ENCODE peak calls at places on chromosomes 13 and 19, in nine cellular contexts. One of them, this sample, is unnamed.

GRCh38 chr19:4737955-4738580 is 14.4 kb upstream of the DPP9 start:
- DNase-seq in activated naive CD8-positive, alpha-beta T cell treated with anti-CD3 and anti-CD28 coated beads for 36 hours: no peak
- DNase-seq in effector memory CD8-positive, alpha-beta T cell: no peak
- DNase-seq in CD8-positive, alpha-beta T cell: no peak
- DNase-seq in astrocyte of the hippocampus: no peak
- DNase-seq in stimulated activated CD4-positive, alpha-beta T cell treated with anti-CD3 and anti-CD28 coated beads, Interleukin-1b, Interleukin-23, amount 100 ng/mL, for 48 hours: no peak
- DNase-seq in stimulated activated naive B cell treated with anti-CD40 and anti-IgM and Interleukin-4, amounts not matched to agents 10 μg/mL and 1 μg/mL and 100 μg/mL, for 72 hours: no peak
- DNase-seq in T-helper 1 cell: no peak
- DNase-seq in tibial artery: no peak
- DNase-seq in this sample: no peak

GRCh38 chr13:113598481-113598880 is 13.9 kb downstream of the TFDP1 start:
- DNase-seq in stimulated activated CD4-positive, alpha-beta T cell treated with anti-CD3 and anti-CD28 coated beads, Interleukin-1b, Interleukin-23, amount 100 ng/mL, for 48 hours: no peak
- DNase-seq in effector memory CD8-positive, alpha-beta T cell: no peak
- DNase-seq in astrocyte of the hippocampus: no peak
- DNase-seq in activated naive CD8-positive, alpha-beta T cell treated with anti-CD3 and anti-CD28 coated beads for 36 hours: no peak
- DNase-seq in stimulated activated naive B cell treated with anti-CD40 and anti-IgM and Interleukin-4, amounts not matched to agents 10 μg/mL and 1 μg/mL and 100 μg/mL, for 72 hours: no peak
- DNase-seq in T-helper 1 cell: no peak
- DNase-seq in tibial artery: peak; percentile 14
- DNase-seq in CD8-positive, alpha-beta T cell: no peak
- DNase-seq in this sample: peak; percentile 18

GRCh38 chr19:39282021-39282420 is 13.8 kb downstream of the IFNL2 start:
- DNase-seq in CD8-positive, alpha-beta T cell: no peak
- DNase-seq in stimulated activated naive B cell treated with anti-CD40 and anti-IgM and Interleukin-4, amounts not matched to agents 10 μg/mL and 1 μg/mL and 100 μg/mL, for 72 hours: no peak
- DNase-seq in activated naive CD8-positive, alpha-beta T cell treated with anti-CD3 and anti-CD28 coated beads for 36 hours: no peak
- DNase-seq in T-helper 1 cell: no peak
- DNase-seq in astrocyte of the hippocampus: no peak
- DNase-seq in tibial artery: no peak
- DNase-seq in effector memory CD8-positive, alpha-beta T cell: no peak
- DNase-seq in stimulated activated CD4-positive, alpha-beta T cell treated with anti-CD3 and anti-CD28 coated beads, Interleukin-1b, Interleukin-23, amount 100 ng/mL, for 48 hours: no peak
- DNase-seq in this sample: no peak

GRCh38 chr19:55015126-55015525 is 22.9 kb downstream of the GP6 start:
- DNase-seq in effector memory CD8-positive, alpha-beta T cell: no peak
- DNase-seq in stimulated activated CD4-positive, alpha-beta T cell treated with anti-CD3 and anti-CD28 coated beads, Interleukin-1b, Interleukin-23, amount 100 ng/mL, for 48 hours: no peak
- DNase-seq in T-helper 1 cell: no peak
- DNase-seq in CD8-positive, alpha-beta T cell: no peak
- DNase-seq in activated naive CD8-positive, alpha-beta T cell treated with anti-CD3 and anti-CD28 coated beads for 36 hours: no peak
- DNase-seq in stimulated activated naive B cell treated with anti-CD40 and anti-IgM and Interleukin-4, amounts not matched to agents 10 μg/mL and 1 μg/mL and 100 μg/mL, for 72 hours: no peak
- DNase-seq in tibial artery: no peak
- DNase-seq in astrocyte of the hippocampus: no peak
- DNase-seq in this sample: no peak

GRCh38 chr13:51856027-51856736 is 5.6 kb upstream of the CCDC70 start:
- DNase-seq in T-helper 1 cell: no peak
- DNase-seq in stimulated activated naive B cell treated with anti-CD40 and anti-IgM and Interleukin-4, amounts not matched to agents 10 μg/mL and 1 μg/mL and 100 μg/mL, for 72 hours: no peak
- DNase-seq in CD8-positive, alpha-beta T cell: no peak
- DNase-seq in effector memory CD8-positive, alpha-beta T cell: no peak
- DNase-seq in stimulated activated CD4-positive, alpha-beta T cell treated with anti-CD3 and anti-CD28 coated beads, Interleukin-1b, Interleukin-23, amount 100 ng/mL, for 48 hours: no peak
- DNase-seq in activated naive CD8-positive, alpha-beta T cell treated with anti-CD3 and anti-CD28 coated beads for 36 hours: no peak
- DNase-seq in tibial artery: no peak
- DNase-seq in astrocyte of the hippocampus: no peak
- DNase-seq in this sample: no peak

GRCh38 chr19:39032164-39032918 is at the start of gene FBXO27:
- DNase-seq in stimulated activated CD4-positive, alpha-beta T cell treated with anti-CD3 and anti-CD28 coated beads, Interleukin-1b, Interleukin-23, amount 100 ng/mL, for 48 hours: no peak
- DNase-seq in CD8-positive, alpha-beta T cell: no peak
- DNase-seq in activated naive CD8-positive, alpha-beta T cell treated with anti-CD3 and anti-CD28 coated beads for 36 hours: peak; percentile 3
- DNase-seq in T-helper 1 cell: peak; percentile 5
- DNase-seq in effector memory CD8-positive, alpha-beta T cell: no peak
- DNase-seq in tibial artery: no peak
- DNase-seq in astrocyte of the hippocampus: peak; percentile 40
- DNase-seq in stimulated activated naive B cell treated with anti-CD40 and anti-IgM and Interleukin-4, amounts not matched to agents 10 μg/mL and 1 μg/mL and 100 μg/mL, for 72 hours: no peak
- DNase-seq in this sample: peak; percentile 24

GRCh38 chr19:38617764-38618589 is at the start of gene MAP4K1:
- DNase-seq in stimulated activated naive B cell treated with anti-CD40 and anti-IgM and Interleukin-4, amounts not matched to agents 10 μg/mL and 1 μg/mL and 100 μg/mL, for 72 hours: peak; percentile 91
- DNase-seq in stimulated activated CD4-positive, alpha-beta T cell treated with anti-CD3 and anti-CD28 coated beads, Interleukin-1b, Interleukin-23, amount 100 ng/mL, for 48 hours: peak; percentile 75
- DNase-seq in astrocyte of the hippocampus: no peak
- DNase-seq in activated naive CD8-positive, alpha-beta T cell treated with anti-CD3 and anti-CD28 coated beads for 36 hours: peak; percentile 78
- DNase-seq in CD8-positive, alpha-beta T cell: peak; percentile 86
- DNase-seq in tibial artery: peak; percentile 29
- DNase-seq in effector memory CD8-positive, alpha-beta T cell: peak; percentile 58
- DNase-seq in T-helper 1 cell: peak; percentile 57
- DNase-seq in this sample: peak; percentile 86

GRCh38 chr19:39083599-39083982 is 577 bp upstream of the ACP7 start:
- DNase-seq in stimulated activated naive B cell treated with anti-CD40 and anti-IgM and Interleukin-4, amounts not matched to agents 10 μg/mL and 1 μg/mL and 100 μg/mL, for 72 hours: no peak
- DNase-seq in CD8-positive, alpha-beta T cell: no peak
- DNase-seq in tibial artery: no peak
- DNase-seq in stimulated activated CD4-positive, alpha-beta T cell treated with anti-CD3 and anti-CD28 coated beads, Interleukin-1b, Interleukin-23, amount 100 ng/mL, for 48 hours: no peak
- DNase-seq in T-helper 1 cell: no peak
- DNase-seq in activated naive CD8-positive, alpha-beta T cell treated with anti-CD3 and anti-CD28 coated beads for 36 hours: no peak
- DNase-seq in effector memory CD8-positive, alpha-beta T cell: no peak
- DNase-seq in astrocyte of the hippocampus: no peak
- DNase-seq in this sample: no peak

GRCh38 chr19:11247391-11247790 is 8.0 kb downstream of the ANGPTL8 start:
- DNase-seq in stimulated activated CD4-positive, alpha-beta T cell treated with anti-CD3 and anti-CD28 coated beads, Interleukin-1b, Interleukin-23, amount 100 ng/mL, for 48 hours: no peak
- DNase-seq in astrocyte of the hippocampus: no peak
- DNase-seq in effector memory CD8-positive, alpha-beta T cell: no peak
- DNase-seq in activated naive CD8-positive, alpha-beta T cell treated with anti-CD3 and anti-CD28 coated beads for 36 hours: no peak
- DNase-seq in tibial artery: peak; percentile 37
- DNase-seq in T-helper 1 cell: no peak
- DNase-seq in CD8-positive, alpha-beta T cell: no peak
- DNase-seq in stimulated activated naive B cell treated with anti-CD40 and anti-IgM and Interleukin-4, amounts not matched to agents 10 μg/mL and 1 μg/mL and 100 μg/mL, for 72 hours: no peak
- DNase-seq in this sample: no peak

This sample was measured in activated naive CD4-positive, alpha-beta T cell treated with anti-CD3 and anti-CD28 coated beads, Interleukin-2, amount 10 ng/mL, durations not matched to agents 7 days and 5 days.